ENCODE peak calls at places on chromosomes 11 and 22, in eight cellular contexts. W, Y, Z, L, F, X, B and M are unnamed samples.

GRCh38 chr22:27386186-27386585 is 415.4 kb downstream of the MN1 start:
- DNase-seq in Y (peak; percentile 95), W (no peak), Z (no peak), B (no peak), L (no peak), F (no peak), X (no peak), M (no peak)

GRCh38 chr11:25576320-25576719 is 755.6 kb upstream of the ANO3 start:
- DNase-seq in Z (no peak), W (no peak), B (no peak), F (no peak), X (no peak), Y (no peak), L (no peak), M (no peak)

GRCh38 chr11:369336-370018 is at the start of gene B4GALNT4:
- DNase-seq in X (no peak), Y (no peak), W (no peak), F (peak; percentile 30), L (no peak), Z (no peak), B (no peak), M (peak; percentile 17)

GRCh38 chr11:69474736-69475135 is 6.7 kb upstream of the LINC01488 start:
- DNase-seq in L (no peak), X (no peak), F (no peak), Y (no peak), W (no peak), Z (no peak), B (no peak), M (no peak)

GRCh38 chr11:6194065-6194581 is 4.9 kb upstream of the OR52W1 start:
- DNase-seq in Y (peak; percentile 3), B (no peak), W (no peak), L (no peak), F (no peak), X (no peak), Z (no peak), M (no peak)

GRCh38 chr11:91248199-91248807 is 976.3 kb upstream of the FAT3 start:
- DNase-seq in X (no peak), Y (peak; percentile 50), W (no peak), B (no peak), F (no peak), Z (peak; percentile 23), L (peak; percentile 15), M (no peak)

GRCh38 chr11:61679301-61679700 is 890 bp upstream of the DAGLA start:
- DNase-seq in Y (no peak), X (no peak), W (no peak), Z (no peak), B (no peak), F (no peak), L (no peak), M (no peak)

GRCh38 chr11:64233913-64234839 is at the start of gene VEGFB:
- DNase-seq in W (peak; percentile 70), Z (peak; percentile 70), B (peak; percentile 48), F (peak; percentile 72), L (peak; percentile 39), X (peak; percentile 49), Y (no peak), M (no peak)

GRCh38 chr11:22728600-22729394 is 62.4 kb downstream of the GAS2 start:
- DNase-seq in Z (no peak), F (no peak), B (no peak), L (no peak), Y (no peak), X (no peak), W (no peak), M (no peak)

GRCh38 chr11:41779401-41779960 is 320.0 kb upstream of the LRRC4C start:
- DNase-seq in W (no peak), Z (no peak), Y (no peak), B (no peak), F (no peak), L (no peak), X (no peak), M (no peak)

GRCh38 chr22:49969751-49970527 is 9.4 kb downstream of the PIM3 start:
- DNase-seq in Z (no peak), W (no peak), X (no peak), F (no peak), L (no peak), Y (no peak), B (no peak), M (no peak)

GRCh38 chr11:128437137-128437536 is 150.2 kb downstream of the ETS1 start:
- DNase-seq in F (no peak), L (no peak), B (no peak), W (no peak), Y (no peak), X (no peak), Z (no peak), M (no peak)

GRCh38 chr11:86660011-86660595 is 12.3 kb downstream of the ME3 start:
- DNase-seq in F (no peak), X (no peak), Y (peak; percentile 60), B (no peak), L (no peak), W (no peak), Z (peak; percentile 85), M (no peak)

GRCh38 chr11:120467627-120468026 is 43.9 kb upstream of the GRIK4 start:
- DNase-seq in Z (peak; percentile 74), B (no peak), Y (no peak), W (no peak), L (no peak), F (no peak), X (no peak), M (no peak)

GRCh38 chr11:75706260-75706729 is 11.3 kb upstream of the MOGAT2 start:
- DNase-seq in W (peak; percentile 38), F (peak; percentile 55), B (peak; percentile 43), X (peak; percentile 25), Y (peak; percentile 60), L (peak; percentile 87), Z (peak; percentile 83), M (peak; percentile 53)

GRCh38 chr11:12516387-12517110 is 139.2 kb downstream of the PARVA start:
- DNase-seq in L (no peak), F (no peak), B (no peak), W (no peak), Z (no peak), X (no peak), Y (no peak), M (no peak)

GRCh38 chr11:116044946-116045345 is 540.7 kb upstream of the CADM1 start:
- DNase-seq in L (no peak), X (no peak), Z (no peak), Y (no peak), F (no peak), W (no peak), B (no peak), M (no peak)

GRCh38 chr11:78651923-78652602 is 77.4 kb upstream of the NARS2 start:
- DNase-seq in B (no peak), L (no peak), Y (no peak), X (no peak), F (peak; percentile 62), Z (no peak), W (no peak), M (no peak)

GRCh38 chr22:39244496-39245129 is at the start of gene PDGFB:
- DNase-seq in W (no peak), X (no peak), Z (peak; percentile 31), B (no peak), Y (no peak), F (no peak), L (peak; percentile 36), M (no peak)

GRCh38 chr22:47071078-47071811 is 308.8 kb downstream of the TBC1D22A start:
- DNase-seq in Y (no peak), X (no peak), Z (no peak), B (no peak), L (no peak), W (no peak), F (no peak), M (no peak)

GRCh38 chr11:36352919-36353318 is 56.8 kb downstream of the PRR5L start:
- DNase-seq in F (peak; percentile 16), B (no peak), Y (no peak), X (no peak), W (peak; percentile 37), Z (no peak), L (no peak), M (no peak)

GRCh38 chr22:30636226-30637077 is 871 bp downstream of the SLC35E4 start:
- DNase-seq in B (no peak), Z (peak; percentile 29), F (peak; percentile 16), L (peak; percentile 19), Y (no peak), X (no peak), W (no peak), M (no peak)

GRCh38 chr11:95456704-95457491 is 225.9 kb upstream of the SESN3 start:
- DNase-seq in F (no peak), X (no peak), L (no peak), Z (no peak), Y (peak; percentile 21), W (no peak), B (no peak), M (no peak)

GRCh38 chr11:14906614-14907392 is 14.8 kb upstream of the CYP2R1 start:
- DNase-seq in W (no peak), L (no peak), X (no peak), Y (no peak), B (no peak), Z (no peak), F (no peak), M (no peak)

GRCh38 chr11:122093731-122094130 is 22.3 kb downstream of the BLID start:
- DNase-seq in Y (peak; percentile 72), W (no peak), B (no peak), X (no peak), L (no peak), Z (peak; percentile 75), F (no peak), M (no peak)

GRCh38 chr11:128181090-128181485 is 406.3 kb downstream of the ETS1 start:
- DNase-seq in Z (no peak), W (no peak), L (no peak), X (no peak), Y (no peak), B (no peak), F (no peak), M (no peak)

GRCh38 chr11:46916669-46917108 is 1.7 kb downstream of the LRP4 start:
- DNase-seq in Z (peak; percentile 82), Y (peak; percentile 73), B (no peak), W (no peak), L (no peak), X (peak; percentile 32), F (no peak), M (no peak)

GRCh38 chr22:39348909-39349505 is 784 bp upstream of the SYNGR1 start:
- DNase-seq in B (no peak), L (no peak), Z (no peak), F (no peak), Y (no peak), W (no peak), X (no peak), M (no peak)

GRCh38 chr11:72703281-72704008 is 29.2 kb upstream of the PDE2A start:
- DNase-seq in F (no peak), B (no peak), Z (no peak), X (no peak), Y (no peak), W (no peak), L (no peak), M (no peak)

GRCh38 chr11:77101043-77101537 is 1.6 kb upstream of the OMP start:
- DNase-seq in B (no peak), F (no peak), L (no peak), Z (peak; percentile 31), Y (peak; percentile 17), X (no peak), W (no peak), M (no peak)

GRCh38 chr11:115665345-115665901 is 161.2 kb upstream of the CADM1 start:
- DNase-seq in F (no peak), L (no peak), Y (no peak), W (no peak), X (no peak), B (no peak), Z (no peak), M (no peak)

GRCh38 chr11:130161441-130161840 is 1.9 kb downstream of the ST14 start:
- DNase-seq in F (no peak), B (no peak), Z (no peak), X (no peak), Y (no peak), L (peak; percentile 16), W (no peak), M (no peak)

GRCh38 chr11:120597250-120597649 is 85.7 kb downstream of the GRIK4 start:
- DNase-seq in B (no peak), X (no peak), L (no peak), Z (no peak), Y (no peak), F (no peak), W (no peak), M (no peak)

GRCh38 chr11:2273771-2274170 is 3.4 kb upstream of the ASCL2 start:
- DNase-seq in Y (peak; percentile 20), Z (no peak), F (no peak), L (no peak), X (no peak), B (no peak), W (no peak), M (no peak)